ENCODE peak calls at places on chromosomes 11 and 22, in seven cellular contexts. One of them, this sample, is unnamed.

GRCh38 chr11:100730266-100730665 is 43.2 kb downstream of the ARHGAP42 start:
- DNase-seq in cardiac muscle cell: peak
- DNase-seq in effector memory CD4-positive, alpha-beta T cell: no peak
- DNase-seq in right lobe of liver: no peak
- DNase-seq in sigmoid colon: no peak
- DNase-seq in Peyer's patch: no peak
- DNase-seq in ovary: no peak
- DNase-seq in this sample: no peak

GRCh38 chr22:20571531-20572007 is 64.2 kb downstream of the MED15 start:
- DNase-seq in ovary: no peak
- DNase-seq in right lobe of liver: peak
- DNase-seq in sigmoid colon: no peak
- DNase-seq in effector memory CD4-positive, alpha-beta T cell: peak
- DNase-seq in Peyer's patch: no peak
- DNase-seq in cardiac muscle cell: peak
- DNase-seq in this sample: peak

GRCh38 chr11:97269527-97269926 is 879.7 kb downstream of the JRKL start:
- DNase-seq in right lobe of liver: no peak
- DNase-seq in sigmoid colon: no peak
- DNase-seq in effector memory CD4-positive, alpha-beta T cell: no peak
- DNase-seq in cardiac muscle cell: peak
- DNase-seq in ovary: no peak
- DNase-seq in Peyer's patch: no peak
- DNase-seq in this sample: no peak

GRCh38 chr11:11268119-11268518 is 84.9 kb downstream of the CSNK2A3 start:
- DNase-seq in effector memory CD4-positive, alpha-beta T cell: no peak
- DNase-seq in right lobe of liver: no peak
- DNase-seq in cardiac muscle cell: no peak
- DNase-seq in Peyer's patch: no peak
- DNase-seq in sigmoid colon: no peak
- DNase-seq in ovary: no peak
- DNase-seq in this sample: no peak

GRCh38 chr22:38871360-38872171 is 450 bp downstream of the CBX6 start:
- DNase-seq in effector memory CD4-positive, alpha-beta T cell: peak
- DNase-seq in cardiac muscle cell: peak
- DNase-seq in ovary: peak
- DNase-seq in sigmoid colon: peak
- DNase-seq in Peyer's patch: no peak
- DNase-seq in right lobe of liver: peak
- DNase-seq in this sample: no peak

GRCh38 chr22:21857501-21857914 is 9.9 kb downstream of the MAPK1 start:
- DNase-seq in ovary: no peak
- DNase-seq in Peyer's patch: no peak
- DNase-seq in right lobe of liver: no peak
- DNase-seq in cardiac muscle cell: no peak
- DNase-seq in effector memory CD4-positive, alpha-beta T cell: no peak
- DNase-seq in sigmoid colon: no peak
- DNase-seq in this sample: no peak

GRCh38 chr11:72745511-72745910 is 6.7 kb downstream of the ARAP1 start:
- DNase-seq in effector memory CD4-positive, alpha-beta T cell: no peak
- DNase-seq in Peyer's patch: no peak
- DNase-seq in cardiac muscle cell: no peak
- DNase-seq in ovary: no peak
- DNase-seq in right lobe of liver: no peak
- DNase-seq in sigmoid colon: no peak
- DNase-seq in this sample: no peak

GRCh38 chr22:30804626-30805025 is 110.0 kb downstream of the OSBP2 start:
- DNase-seq in Peyer's patch: no peak
- DNase-seq in cardiac muscle cell: no peak
- DNase-seq in effector memory CD4-positive, alpha-beta T cell: no peak
- DNase-seq in ovary: no peak
- DNase-seq in sigmoid colon: no peak
- DNase-seq in right lobe of liver: no peak
- DNase-seq in this sample: no peak

GRCh38 chr11:125995313-125995712 is 49.5 kb downstream of the VSIG10L2 start:
- DNase-seq in Peyer's patch: no peak
- DNase-seq in sigmoid colon: no peak
- DNase-seq in cardiac muscle cell: no peak
- DNase-seq in right lobe of liver: no peak
- DNase-seq in effector memory CD4-positive, alpha-beta T cell: no peak
- DNase-seq in ovary: no peak
- DNase-seq in this sample: no peak

GRCh38 chr11:66467034-66467659 is 442 bp downstream of the PELI3 start:
- DNase-seq in right lobe of liver: no peak
- DNase-seq in effector memory CD4-positive, alpha-beta T cell: no peak
- DNase-seq in cardiac muscle cell: peak
- DNase-seq in sigmoid colon: no peak
- DNase-seq in ovary: no peak
- DNase-seq in Peyer's patch: peak
- DNase-seq in this sample: no peak

GRCh38 chr11:119424775-119425174 is 1.8 kb upstream of the THY1 start:
- DNase-seq in Peyer's patch: no peak
- DNase-seq in cardiac muscle cell: no peak
- DNase-seq in right lobe of liver: no peak
- DNase-seq in effector memory CD4-positive, alpha-beta T cell: no peak
- DNase-seq in sigmoid colon: no peak
- DNase-seq in ovary: no peak
- DNase-seq in this sample: no peak

GRCh38 chr11:35160248-35160820 is 21.4 kb downstream of the CD44 start:
- DNase-seq in cardiac muscle cell: no peak
- DNase-seq in sigmoid colon: no peak
- DNase-seq in right lobe of liver: no peak
- DNase-seq in Peyer's patch: no peak
- DNase-seq in effector memory CD4-positive, alpha-beta T cell: no peak
- DNase-seq in ovary: no peak
- DNase-seq in this sample: no peak

GRCh38 chr22:32794449-32795213 is 6.9 kb upstream of the TIMP3 start:
- DNase-seq in ovary: no peak
- DNase-seq in cardiac muscle cell: no peak
- DNase-seq in right lobe of liver: no peak
- DNase-seq in effector memory CD4-positive, alpha-beta T cell: no peak
- DNase-seq in Peyer's patch: no peak
- DNase-seq in sigmoid colon: no peak
- DNase-seq in this sample: no peak

GRCh38 chr11:31500560-31500959 is 8.9 kb downstream of the IMMP1L start:
- DNase-seq in sigmoid colon: no peak
- DNase-seq in right lobe of liver: no peak
- DNase-seq in ovary: no peak
- DNase-seq in effector memory CD4-positive, alpha-beta T cell: no peak
- DNase-seq in cardiac muscle cell: peak
- DNase-seq in Peyer's patch: no peak
- DNase-seq in this sample: no peak

GRCh38 chr11:77823775-77824174 is 2.8 kb downstream of the AAMDC start:
- DNase-seq in sigmoid colon: no peak
- DNase-seq in Peyer's patch: no peak
- DNase-seq in cardiac muscle cell: peak
- DNase-seq in ovary: no peak
- DNase-seq in right lobe of liver: no peak
- DNase-seq in effector memory CD4-positive, alpha-beta T cell: no peak
- DNase-seq in this sample: no peak

GRCh38 chr11:104830080-104830479 is 68.2 kb downstream of the CASP12 start:
- DNase-seq in ovary: no peak
- DNase-seq in sigmoid colon: no peak
- DNase-seq in cardiac muscle cell: peak
- DNase-seq in right lobe of liver: no peak
- DNase-seq in Peyer's patch: no peak
- DNase-seq in effector memory CD4-positive, alpha-beta T cell: no peak
- DNase-seq in this sample: no peak

GRCh38 chr11:104826772-104827171 is 71.5 kb downstream of the CASP12 start:
- DNase-seq in ovary: no peak
- DNase-seq in right lobe of liver: no peak
- DNase-seq in Peyer's patch: no peak
- DNase-seq in effector memory CD4-positive, alpha-beta T cell: no peak
- DNase-seq in cardiac muscle cell: no peak
- DNase-seq in sigmoid colon: no peak
- DNase-seq in this sample: no peak

GRCh38 chr11:104830508-104830907 is 67.8 kb downstream of the CASP12 start:
- DNase-seq in cardiac muscle cell: no peak
- DNase-seq in sigmoid colon: no peak
- DNase-seq in effector memory CD4-positive, alpha-beta T cell: no peak
- DNase-seq in right lobe of liver: no peak
- DNase-seq in Peyer's patch: no peak
- DNase-seq in ovary: no peak
- DNase-seq in this sample: no peak
- H3K27ac ChIP-seq in cardiac muscle cell: no peak
- H3K27ac ChIP-seq in sigmoid colon: no peak
- H3K27ac ChIP-seq in effector memory CD4-positive, alpha-beta T cell: no peak
- H3K27ac ChIP-seq in right lobe of liver: no peak
- H3K27ac ChIP-seq in Peyer's patch: no peak
- H3K27ac ChIP-seq in ovary: no peak
- H3K27ac ChIP-seq in this sample: no peak

DNA sequence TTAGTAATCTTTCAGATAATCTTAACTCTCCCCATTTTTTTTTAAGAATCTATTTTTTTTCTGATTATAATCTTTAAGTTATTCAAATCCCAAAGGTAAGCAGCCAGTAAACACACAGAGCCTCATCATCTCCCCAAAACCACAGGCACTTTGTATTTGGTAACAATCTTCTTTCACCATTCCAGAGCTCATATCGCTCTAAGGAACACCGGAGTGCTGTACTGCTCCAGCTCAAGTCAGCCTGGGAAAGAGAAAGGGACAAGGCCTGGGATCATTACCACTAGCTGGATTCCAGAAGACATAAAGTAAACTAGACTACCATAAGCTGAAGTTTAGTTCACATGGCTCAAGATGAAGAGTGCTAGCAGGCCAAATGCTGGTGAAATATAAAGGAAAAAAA is 73.0 kb upstream of the APOA1 start:
- DNase-seq in cardiac muscle cell: peak
- DNase-seq in right lobe of liver: no peak
- DNase-seq in Peyer's patch: no peak
- DNase-seq in effector memory CD4-positive, alpha-beta T cell: no peak
- DNase-seq in ovary: no peak
- DNase-seq in sigmoid colon: no peak
- DNase-seq in this sample: no peak
- H3K27ac ChIP-seq in cardiac muscle cell: no peak
- H3K27ac ChIP-seq in right lobe of liver: no peak
- H3K27ac ChIP-seq in Peyer's patch: no peak
- H3K27ac ChIP-seq in effector memory CD4-positive, alpha-beta T cell: no peak
- H3K27ac ChIP-seq in ovary: no peak
- H3K27ac ChIP-seq in sigmoid colon: no peak
- H3K27ac ChIP-seq in this sample: no peak

GRCh38 chr11:76448506-76448905 is 3.7 kb downstream of the EMSY start:
- DNase-seq in cardiac muscle cell: no peak
- DNase-seq in ovary: no peak
- DNase-seq in effector memory CD4-positive, alpha-beta T cell: no peak
- DNase-seq in sigmoid colon: no peak
- DNase-seq in right lobe of liver: no peak
- DNase-seq in Peyer's patch: no peak
- DNase-seq in this sample: no peak

GRCh38 chr11:76445122-76446084 is 585 bp downstream of the EMSY start:
- DNase-seq in sigmoid colon: peak
- DNase-seq in ovary: peak
- DNase-seq in right lobe of liver: peak
- DNase-seq in effector memory CD4-positive, alpha-beta T cell: peak
- DNase-seq in cardiac muscle cell: peak
- DNase-seq in Peyer's patch: peak
- DNase-seq in this sample: peak

GRCh38 chr11:76444065-76444383 is 794 bp upstream of the EMSY start:
- DNase-seq in ovary: no peak
- DNase-seq in sigmoid colon: no peak
- DNase-seq in effector memory CD4-positive, alpha-beta T cell: no peak
- DNase-seq in right lobe of liver: no peak
- DNase-seq in cardiac muscle cell: no peak
- DNase-seq in Peyer's patch: no peak
- DNase-seq in this sample: no peak

GRCh38 chr11:76444384-76445121 is at the start of gene EMSY:
- DNase-seq in Peyer's patch: peak
- DNase-seq in sigmoid colon: peak
- DNase-seq in ovary: peak
- DNase-seq in right lobe of liver: peak
- DNase-seq in cardiac muscle cell: peak
- DNase-seq in effector memory CD4-positive, alpha-beta T cell: peak
- DNase-seq in this sample: peak

DNA sequence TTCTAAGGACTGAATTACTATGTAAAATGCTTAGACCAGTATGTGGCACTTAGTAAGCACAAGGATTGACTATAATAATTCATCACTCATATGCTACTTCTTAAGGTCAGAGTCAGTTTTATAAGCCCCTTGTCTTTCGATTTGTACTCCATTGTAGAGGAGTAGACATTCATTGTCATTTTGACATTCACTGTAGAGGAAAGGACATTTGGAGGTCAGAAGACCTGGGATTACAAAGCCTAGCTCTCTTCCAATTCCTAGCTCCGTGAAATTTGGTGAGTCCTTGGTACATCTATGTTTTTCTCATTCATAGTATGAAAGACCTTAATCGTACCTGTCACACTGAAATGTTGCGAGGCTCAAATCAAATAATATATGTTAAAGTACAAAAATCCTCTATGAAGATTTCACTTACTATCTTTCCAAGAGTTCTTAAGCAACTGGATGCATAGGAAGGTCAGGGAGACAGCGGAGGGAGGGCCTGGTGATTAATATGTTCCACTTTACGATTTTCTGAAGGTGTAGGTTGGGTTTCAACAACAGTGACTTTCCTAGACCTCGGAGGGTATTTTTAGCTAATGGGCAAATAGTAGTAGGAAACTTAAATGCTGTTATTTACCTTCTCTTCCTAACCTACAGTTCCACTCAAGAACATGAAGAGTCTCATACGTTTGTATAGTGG is 1.4 kb upstream of the EMSY start:
- DNase-seq in cardiac muscle cell: peak
- DNase-seq in effector memory CD4-positive, alpha-beta T cell: no peak
- DNase-seq in ovary: no peak
- DNase-seq in right lobe of liver: no peak
- DNase-seq in sigmoid colon: no peak
- DNase-seq in Peyer's patch: no peak
- DNase-seq in this sample: no peak
- H3K27ac ChIP-seq in cardiac muscle cell: peak
- H3K27ac ChIP-seq in effector memory CD4-positive, alpha-beta T cell: peak
- H3K27ac ChIP-seq in ovary: no peak
- H3K27ac ChIP-seq in right lobe of liver: no peak
- H3K27ac ChIP-seq in sigmoid colon: peak
- H3K27ac ChIP-seq in Peyer's patch: peak
- H3K27ac ChIP-seq in this sample: no peak

GRCh38 chr11:86177319-86177718 is 67.2 kb upstream of the EED start:
- DNase-seq in cardiac muscle cell: no peak
- DNase-seq in Peyer's patch: no peak
- DNase-seq in right lobe of liver: no peak
- DNase-seq in sigmoid colon: no peak
- DNase-seq in ovary: no peak
- DNase-seq in effector memory CD4-positive, alpha-beta T cell: no peak
- DNase-seq in this sample: no peak

GRCh38 chr11:86172894-86173293 is 71.7 kb upstream of the EED start:
- DNase-seq in right lobe of liver: no peak
- DNase-seq in ovary: no peak
- DNase-seq in cardiac muscle cell: peak
- DNase-seq in effector memory CD4-positive, alpha-beta T cell: no peak
- DNase-seq in Peyer's patch: no peak
- DNase-seq in sigmoid colon: no peak
- DNase-seq in this sample: no peak

GRCh38 chr11:86176165-86176884 is 68.2 kb upstream of the EED start:
- DNase-seq in ovary: no peak
- DNase-seq in Peyer's patch: no peak
- DNase-seq in sigmoid colon: no peak
- DNase-seq in effector memory CD4-positive, alpha-beta T cell: no peak
- DNase-seq in cardiac muscle cell: peak
- DNase-seq in right lobe of liver: no peak
- DNase-seq in this sample: no peak

GRCh38 chr11:86174101-86175046 is 70.2 kb upstream of the EED start:
- DNase-seq in Peyer's patch: peak
- DNase-seq in effector memory CD4-positive, alpha-beta T cell: no peak
- DNase-seq in cardiac muscle cell: peak
- DNase-seq in sigmoid colon: peak
- DNase-seq in right lobe of liver: peak
- DNase-seq in ovary: peak
- DNase-seq in this sample: no peak

GRCh38 chr11:86175585-86175984 is 69.0 kb upstream of the EED start:
- DNase-seq in cardiac muscle cell: no peak
- DNase-seq in ovary: no peak
- DNase-seq in right lobe of liver: no peak
- DNase-seq in Peyer's patch: no peak
- DNase-seq in sigmoid colon: no peak
- DNase-seq in effector memory CD4-positive, alpha-beta T cell: no peak
- DNase-seq in this sample: no peak
- H3K27ac ChIP-seq in cardiac muscle cell: no peak
- H3K27ac ChIP-seq in ovary: no peak
- H3K27ac ChIP-seq in right lobe of liver: no peak
- H3K27ac ChIP-seq in Peyer's patch: no peak
- H3K27ac ChIP-seq in sigmoid colon: no peak
- H3K27ac ChIP-seq in effector memory CD4-positive, alpha-beta T cell: no peak
- H3K27ac ChIP-seq in this sample: no peak

This sample was measured in CD8-positive, alpha-beta T cell.